ENCODE peak calls at places on chromosome X, in four cellular contexts. One of them, this sample, is unnamed.

GRCh38 chrX:20382518-20383291 is 116.0 kb upstream of the RPS6KA3 start:
- DNase-seq in HepG2: peak
- DNase-seq in H1: no peak
- DNase-seq in SK-N-SH: peak
- DNase-seq in this sample: no peak

GRCh38 chrX:129462707-129463106 is 60.6 kb downstream of the SMARCA1 start:
- DNase-seq in HepG2: no peak
- DNase-seq in SK-N-SH: no peak
- DNase-seq in H1: no peak
- DNase-seq in this sample: no peak

GRCh38 chrX:150879855-150880807 is 18.3 kb downstream of the CD99L2 start:
- DNase-seq in SK-N-SH: no peak
- DNase-seq in H1: no peak
- DNase-seq in HepG2: no peak
- DNase-seq in this sample: no peak

GRCh38 chrX:146056511-146057081 is 239.0 kb downstream of the SLITRK2 start:
- DNase-seq in HepG2: no peak
- DNase-seq in SK-N-SH: no peak
- DNase-seq in H1: no peak
- DNase-seq in this sample: no peak

GRCh38 chrX:131053076-131053475 is 5.1 kb upstream of the ARHGAP36 start:
- DNase-seq in H1: no peak
- DNase-seq in SK-N-SH: no peak
- DNase-seq in HepG2: no peak
- DNase-seq in this sample: no peak

GRCh38 chrX:77143907-77144306 is 303.3 kb upstream of the FGF16 start:
- DNase-seq in SK-N-SH: no peak
- DNase-seq in H1: no peak
- DNase-seq in HepG2: no peak
- DNase-seq in this sample: no peak

GRCh38 chrX:1910207-1910470 is 295.3 kb downstream of the ASMT start:
- DNase-seq in HepG2: no peak
- DNase-seq in SK-N-SH: no peak
- DNase-seq in H1: no peak
- DNase-seq in this sample: no peak

GRCh38 chrX:143536176-143536575 is 18.9 kb upstream of the SPANXN3 start:
- DNase-seq in HepG2: no peak
- DNase-seq in SK-N-SH: no peak
- DNase-seq in H1: no peak
- DNase-seq in this sample: no peak

GRCh38 chrX:22135171-22135711 is 103.1 kb downstream of the PHEX start:
- DNase-seq in H1: no peak
- DNase-seq in SK-N-SH: no peak
- DNase-seq in HepG2: no peak
- DNase-seq in this sample: no peak

GRCh38 chrX:101206471-101206870 is 13.1 kb upstream of the DRP2 start:
- DNase-seq in SK-N-SH: peak
- DNase-seq in HepG2: peak
- DNase-seq in H1: no peak
- DNase-seq in this sample: no peak

GRCh38 chrX:13652256-13653021 is 502 bp upstream of the TCEANC start:
- DNase-seq in H1: no peak
- DNase-seq in SK-N-SH: peak
- DNase-seq in HepG2: no peak
- DNase-seq in this sample: no peak

GRCh38 chrX:2501246-2502102 is 698 bp upstream of the DHRSX start:
- DNase-seq in SK-N-SH: no peak
- DNase-seq in HepG2: no peak
- DNase-seq in H1: no peak
- DNase-seq in this sample: no peak

GRCh38 chrX:148914783-148915182 is 414.4 kb downstream of the AFF2 start:
- DNase-seq in H1: no peak
- DNase-seq in HepG2: no peak
- DNase-seq in SK-N-SH: no peak
- DNase-seq in this sample: peak

GRCh38 chrX:153353416-153353815 is 19.5 kb downstream of the ZNF275 start:
- DNase-seq in H1: no peak
- DNase-seq in SK-N-SH: no peak
- DNase-seq in HepG2: no peak
- DNase-seq in this sample: no peak

GRCh38 chrX:68894513-68895338 is 65.9 kb downstream of the EFNB1 start:
- DNase-seq in SK-N-SH: peak
- DNase-seq in H1: no peak
- DNase-seq in HepG2: no peak
- DNase-seq in this sample: no peak

GRCh38 chrX:1449581-1450149 is 3.0 kb downstream of the ASMTL start:
- DNase-seq in H1: no peak
- DNase-seq in SK-N-SH: no peak
- DNase-seq in HepG2: no peak
- DNase-seq in this sample: no peak

GRCh38 chrX:7720519-7720918 is 122.5 kb upstream of the VCX start:
- DNase-seq in HepG2: no peak
- DNase-seq in SK-N-SH: no peak
- DNase-seq in H1: no peak
- DNase-seq in this sample: no peak

GRCh38 chrX:20267924-20268701 is 1.4 kb upstream of the RPS6KA3 start:
- DNase-seq in H1: no peak
- DNase-seq in SK-N-SH: peak
- DNase-seq in HepG2: no peak
- DNase-seq in this sample: peak

GRCh38 chrX:108307408-108308085 is 130.7 kb downstream of the COL4A6 start:
- DNase-seq in H1: no peak
- DNase-seq in HepG2: peak
- DNase-seq in SK-N-SH: no peak
- DNase-seq in this sample: no peak

GRCh38 chrX:70264784-70265183 is 3.4 kb upstream of the ARR3 start:
- DNase-seq in H1: no peak
- DNase-seq in HepG2: no peak
- DNase-seq in SK-N-SH: no peak
- DNase-seq in this sample: no peak
- TF ChIP-seq TAF1 in H1: no peak
- TF ChIP-seq TAF1 in HepG2: no peak
- TF ChIP-seq TAF1 in SK-N-SH: no peak
- TF ChIP-seq TAF1 in this sample: no peak

DNA sequence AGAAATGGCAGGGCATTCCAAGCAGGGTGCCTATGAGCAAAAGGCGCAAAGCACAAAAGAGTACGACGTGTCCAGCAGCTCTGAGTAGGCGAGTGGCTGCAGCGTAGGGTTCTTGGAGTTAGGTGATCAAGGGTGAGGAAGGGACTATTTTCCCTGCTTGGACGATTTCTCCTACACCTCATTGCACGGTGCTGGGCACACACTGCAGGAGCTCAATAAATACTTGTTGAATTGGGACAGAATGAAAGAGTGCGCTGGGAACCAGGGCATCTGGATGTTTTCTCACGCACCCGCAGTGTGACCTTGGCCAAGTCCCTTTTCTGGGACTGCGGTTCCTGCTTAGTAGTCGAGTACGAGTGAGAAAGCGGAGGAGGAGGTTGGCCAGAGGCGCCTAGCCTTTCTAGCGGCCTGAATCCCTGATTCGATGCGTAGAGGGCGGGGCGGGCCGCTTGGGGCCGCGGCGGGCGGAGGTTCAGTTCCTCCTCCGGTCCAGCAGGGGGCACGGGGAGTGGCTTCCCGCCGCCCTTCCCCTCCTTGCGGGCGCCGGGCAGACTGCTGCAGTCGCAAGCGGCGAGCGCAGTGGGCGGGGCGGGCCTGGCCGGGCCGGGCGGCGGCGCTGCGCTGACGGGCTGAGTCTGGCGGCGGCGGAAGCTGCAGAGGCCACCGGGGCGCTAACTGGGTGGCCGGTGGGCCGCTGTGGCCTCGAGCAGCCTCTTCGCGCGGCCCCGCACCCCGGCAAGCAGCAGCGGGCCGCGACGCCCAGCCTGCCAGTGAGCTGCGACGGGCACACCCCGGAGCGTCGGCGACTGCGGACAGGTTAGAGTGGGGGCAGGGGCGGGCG is at the start of gene FAM199X:
- DNase-seq in H1: peak
- DNase-seq in HepG2: peak
- DNase-seq in SK-N-SH: peak
- DNase-seq in this sample: peak
- TF ChIP-seq POLR2AphosphoS5 in H1: peak
- TF ChIP-seq POLR2AphosphoS5 in HepG2: peak
- TF ChIP-seq POLR2AphosphoS5 in SK-N-SH: peak
- TF ChIP-seq POLR2AphosphoS5 in this sample: peak

GRCh38 chrX:46589977-46590723 is 16.6 kb downstream of the CHST7 start:
- DNase-seq in HepG2: no peak
- DNase-seq in H1: no peak
- DNase-seq in SK-N-SH: no peak
- DNase-seq in this sample: no peak
- TF ChIP-seq TAF1 in HepG2: no peak
- TF ChIP-seq TAF1 in H1: no peak
- TF ChIP-seq TAF1 in SK-N-SH: no peak
- TF ChIP-seq TAF1 in this sample: no peak

DNA sequence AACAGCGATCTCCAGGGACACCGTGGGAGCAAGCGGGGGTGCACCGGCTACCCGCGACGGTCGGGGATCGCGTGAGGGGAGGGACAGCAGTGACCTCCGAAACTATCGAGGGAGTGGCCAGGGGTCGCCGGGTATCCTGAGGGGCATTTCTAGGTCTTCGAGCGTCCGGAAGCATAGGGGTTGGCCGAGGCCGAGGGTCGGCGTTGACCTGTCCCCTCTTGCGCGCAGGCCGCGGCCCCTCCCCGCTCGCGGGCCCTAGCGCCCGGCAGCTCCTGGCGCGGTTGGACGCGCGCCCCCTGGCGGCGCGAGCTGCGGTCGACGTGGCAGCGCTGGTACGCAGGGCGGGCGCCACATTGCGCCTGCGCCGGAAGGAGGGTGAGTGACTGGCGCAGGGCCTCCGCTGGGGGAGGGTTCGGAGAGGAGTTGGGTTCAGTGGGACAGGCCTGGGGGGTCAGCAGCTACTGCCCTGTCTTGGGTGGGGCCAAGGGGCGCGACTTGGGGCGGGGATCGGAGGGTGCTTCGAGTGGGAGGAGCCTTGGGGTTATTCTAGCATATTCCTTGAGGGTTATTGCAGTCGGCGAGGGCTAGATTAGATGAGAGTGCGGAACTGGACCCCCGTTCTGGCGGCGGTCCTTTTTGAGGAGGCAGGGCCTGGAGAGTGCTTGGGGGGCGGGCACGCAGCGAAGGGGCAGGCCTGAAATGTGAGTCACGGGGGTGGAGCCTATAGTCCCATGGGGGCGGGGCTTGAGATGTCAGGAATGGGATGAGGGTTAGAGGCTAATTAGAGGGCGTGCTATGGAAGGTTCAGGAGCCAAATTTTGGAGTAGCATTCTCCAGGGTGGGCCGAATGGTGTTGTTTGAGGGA is 1.2 kb downstream of the MAGIX start:
- DNase-seq in HepG2: peak
- DNase-seq in H1: peak
- DNase-seq in SK-N-SH: peak
- DNase-seq in this sample: no peak
- TF ChIP-seq POLR2AphosphoS5 in HepG2: no peak
- TF ChIP-seq POLR2AphosphoS5 in H1: no peak
- TF ChIP-seq POLR2AphosphoS5 in SK-N-SH: no peak
- TF ChIP-seq POLR2AphosphoS5 in this sample: no peak

GRCh38 chrX:17529349-17529748 is 154.3 kb downstream of the NHS start:
- DNase-seq in HepG2: no peak
- DNase-seq in SK-N-SH: no peak
- DNase-seq in H1: no peak
- DNase-seq in this sample: no peak

GRCh38 chrX:17531500-17531899 is 156.5 kb downstream of the NHS start:
- DNase-seq in H1: no peak
- DNase-seq in HepG2: no peak
- DNase-seq in SK-N-SH: no peak
- DNase-seq in this sample: no peak

GRCh38 chrX:17537652-17538301 is 162.8 kb downstream of the NHS start:
- DNase-seq in H1: no peak
- DNase-seq in HepG2: no peak
- DNase-seq in SK-N-SH: no peak
- DNase-seq in this sample: no peak

GRCh38 chrX:17535229-17535628 is 160.2 kb downstream of the NHS start:
- DNase-seq in HepG2: peak
- DNase-seq in H1: no peak
- DNase-seq in SK-N-SH: peak
- DNase-seq in this sample: peak
- TF ChIP-seq TAF1 in HepG2: no peak
- TF ChIP-seq TAF1 in H1: no peak
- TF ChIP-seq TAF1 in SK-N-SH: no peak
- TF ChIP-seq TAF1 in this sample: no peak

GRCh38 chrX:38561126-38561868 is at the start of gene TSPAN7:
- DNase-seq in SK-N-SH: peak
- DNase-seq in H1: no peak
- DNase-seq in HepG2: peak
- DNase-seq in this sample: peak
- TF ChIP-seq POLR2AphosphoS5 in SK-N-SH: no peak
- TF ChIP-seq POLR2AphosphoS5 in H1: no peak
- TF ChIP-seq POLR2AphosphoS5 in HepG2: peak
- TF ChIP-seq POLR2AphosphoS5 in this sample: no peak

DNA sequence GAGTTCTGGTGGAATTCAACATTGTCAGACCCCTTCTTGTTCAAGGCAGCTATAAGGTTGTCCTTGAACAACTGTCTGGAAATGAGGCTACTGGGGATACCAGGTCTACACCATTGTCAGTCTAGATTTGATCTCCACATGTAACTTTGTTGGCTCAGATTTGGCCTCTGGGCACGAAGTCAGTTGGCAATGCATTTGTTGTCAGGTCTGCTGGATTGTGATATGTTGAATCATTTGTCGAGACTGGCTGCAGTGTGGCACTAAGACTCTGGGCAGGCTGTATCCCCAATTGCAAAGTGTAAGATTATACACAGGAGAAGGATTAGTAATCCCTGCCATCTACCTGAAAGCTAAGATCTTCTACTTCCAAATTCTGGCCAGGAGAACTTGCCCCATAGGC is 26.5 kb downstream of the ZNF81 start:
- DNase-seq in SK-N-SH: no peak
- DNase-seq in H1: no peak
- DNase-seq in HepG2: no peak
- DNase-seq in this sample: no peak
- TF ChIP-seq TAF1 in SK-N-SH: no peak
- TF ChIP-seq TAF1 in H1: no peak
- TF ChIP-seq TAF1 in HepG2: no peak
- TF ChIP-seq TAF1 in this sample: no peak

DNA sequence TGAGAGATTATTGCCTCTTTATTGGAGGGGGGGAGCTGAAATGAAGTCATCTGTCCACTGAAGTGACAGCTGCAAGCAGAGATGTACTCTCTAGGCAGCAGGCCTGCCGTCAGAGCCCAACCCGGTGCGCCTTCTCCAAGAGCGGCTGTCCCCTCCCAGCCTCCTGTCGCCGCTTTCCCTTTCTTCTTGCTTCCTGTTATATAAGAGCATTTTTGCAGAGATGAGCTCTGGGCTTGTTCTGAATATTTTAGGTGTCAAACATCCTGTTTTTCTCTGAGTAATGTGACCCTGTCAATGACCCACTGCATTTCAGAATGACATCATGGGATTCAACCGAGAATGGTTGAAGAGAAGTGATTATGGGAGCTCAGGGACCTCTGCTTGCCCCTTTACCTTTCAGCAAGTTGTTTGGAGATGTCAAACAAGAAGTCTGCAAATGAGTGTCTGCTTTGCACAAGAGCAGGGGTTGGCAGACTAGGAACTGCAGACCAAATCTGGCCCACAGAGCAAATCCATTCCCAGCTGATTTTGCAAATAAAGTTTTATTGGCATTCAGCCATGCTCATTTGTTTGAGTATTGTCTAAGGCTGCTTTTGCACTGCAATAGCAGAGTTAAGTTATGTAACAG is 79.9 kb downstream of the SLC9A6 start:
- DNase-seq in H1: no peak
- DNase-seq in HepG2: peak
- DNase-seq in SK-N-SH: no peak
- DNase-seq in this sample: no peak
- TF ChIP-seq POLR2AphosphoS5 in H1: no peak
- TF ChIP-seq POLR2AphosphoS5 in HepG2: no peak
- TF ChIP-seq POLR2AphosphoS5 in SK-N-SH: no peak
- TF ChIP-seq POLR2AphosphoS5 in this sample: no peak